ENCODE peak calls at places on chromosomes 16 and 17, in nine cellular contexts. Y is cardiac muscle cell, K is fibroblast of lung, E is vagina, J is type B pancreatic cell, G is fibroblast of mammary gland, F is uterus, A is HFF-Myc, W is transverse colon. N is an unnamed sample.

GRCh38 chr16:86015606-86016005 is 116.6 kb downstream of the IRF8 start:
- DNase-seq in W (no peak), F (no peak), Y (no peak), E (no peak), G (no peak), K (no peak), J (no peak), A (no peak), N (no peak)

GRCh38 chr16:49754495-49755290 is 101.2 kb downstream of the ZNF423 start:
- DNase-seq in Y (peak), E (no peak), W (peak), K (peak), G (no peak), A (no peak), J (no peak), F (no peak), N (no peak)

GRCh38 chr16:89687092-89687940 is 827 bp downstream of the CDK10 start:
- DNase-seq in E (no peak), Y (no peak), A (no peak), G (peak), F (no peak), J (peak), W (peak), K (peak), N (peak)

GRCh38 chr16:81424761-81425160 is 19.8 kb upstream of the CMIP start:
- DNase-seq in A (no peak), Y (no peak), E (no peak), K (no peak), W (no peak), G (no peak), J (no peak), F (no peak), N (no peak)

GRCh38 chr16:27813591-27813990 is 249.9 kb downstream of the GSG1L start:
- DNase-seq in A (no peak), K (no peak), W (no peak), Y (no peak), J (no peak), F (no peak), E (no peak), G (no peak), N (no peak)

GRCh38 chr17:21001111-21001812 is 41.5 kb downstream of the USP22 start:
- DNase-seq in E (no peak), A (no peak), F (no peak), J (no peak), Y (no peak), G (no peak), W (no peak), K (no peak), N (no peak)

GRCh38 chr17:41415833-41416335 is 8.5 kb downstream of the KRT37 start:
- DNase-seq in A (no peak), K (no peak), G (no peak), F (peak), E (no peak), Y (no peak), J (no peak), W (no peak), N (peak)

GRCh38 chr16:11635679-11636171 is 32.5 kb upstream of the SNN start:
- DNase-seq in K (no peak), G (no peak), E (no peak), Y (no peak), A (no peak), J (no peak), F (no peak), W (no peak), N (no peak)

GRCh38 chr17:8153550-8153956 is 1.3 kb upstream of the PER1 start:
- DNase-seq in J (peak), G (peak), W (peak), F (peak), A (peak), K (peak), Y (no peak), E (no peak), N (peak)

DNA sequence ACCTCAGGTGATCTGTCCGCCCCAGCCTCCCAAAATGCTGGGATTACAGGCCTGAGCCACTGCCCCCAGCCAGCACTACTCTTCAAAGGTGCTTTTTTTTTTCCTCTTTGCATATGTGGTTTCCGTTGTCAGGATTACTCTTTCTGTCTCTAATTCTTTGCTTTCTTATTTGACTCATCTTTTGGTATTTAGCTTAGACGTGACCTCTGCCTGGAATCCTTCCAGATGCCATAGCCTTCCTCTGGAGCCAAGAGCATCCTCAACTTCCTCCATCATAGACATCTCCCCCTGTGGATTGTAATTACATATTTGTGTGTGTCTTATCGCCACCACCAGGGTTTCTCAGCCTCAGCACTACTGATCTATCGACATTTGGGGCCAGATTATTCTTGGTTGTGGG is 84.4 kb upstream of the XYLT1 start:
- DNase-seq in K (peak), G (peak), J (no peak), W (no peak), A (peak), F (no peak), E (no peak), Y (no peak), N (peak)
- TF ChIP-seq CTCF in K (no peak), G (peak), J (no peak), W (no peak), A (no peak), F (no peak), E (no peak), Y (no peak), N (peak)

GRCh38 chr17:77941004-77941403 is 17.5 kb upstream of the TNRC6C start:
- DNase-seq in Y (no peak), G (no peak), E (no peak), A (no peak), J (no peak), W (no peak), K (no peak), F (no peak), N (no peak)
- TF ChIP-seq CTCF in Y (no peak), G (no peak), E (no peak), A (no peak), J (no peak), W (no peak), K (no peak), F (no peak), N (no peak)

GRCh38 chr17:55845385-55845784 is 94.5 kb downstream of the PCTP start:
- DNase-seq in J (peak), K (peak), A (peak), Y (peak), E (no peak), W (peak), F (peak), G (peak), N (peak)
- TF ChIP-seq CTCF in J (peak), K (peak), A (peak), Y (peak), E (peak), W (peak), F (no peak), G (peak), N (peak)

DNA sequence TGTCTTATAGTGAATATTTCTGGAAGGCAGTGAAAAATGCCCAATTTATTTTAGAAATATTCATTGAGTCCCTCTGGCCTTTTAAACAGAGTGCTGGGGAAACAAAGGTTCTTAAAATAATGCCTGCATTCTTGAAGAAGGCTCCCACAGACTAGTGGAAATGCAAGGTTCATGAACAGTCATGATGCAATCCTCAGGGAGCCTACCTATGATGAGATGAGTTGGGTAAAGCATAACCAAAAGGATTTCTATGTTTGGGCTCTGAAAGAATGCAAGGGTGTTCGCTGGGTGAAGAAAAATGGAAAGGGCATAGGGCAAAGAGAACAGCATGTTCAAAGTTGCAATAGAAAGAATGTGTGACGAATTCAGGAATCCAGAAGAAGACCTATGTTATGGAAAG is 214.5 kb upstream of the MAF start:
- DNase-seq in Y (no peak), A (no peak), G (no peak), E (no peak), W (no peak), K (no peak), F (no peak), J (no peak), N (no peak)
- TF ChIP-seq CTCF in Y (no peak), A (no peak), G (no peak), E (no peak), W (no peak), K (no peak), F (no peak), J (no peak), N (no peak)

N was measured in HFFc6.